ENCODE peak calls at places on chromosome 4, in four cellular contexts. U, N, E and Z are unnamed samples.

GRCh38 chr4:183637461-183637860 is 21.5 kb downstream of the RWDD4 start:
- DNase-seq in U (no peak), N (no peak), E (peak; percentile 12), Z (no peak)

GRCh38 chr4:41752081-41752836 is 3.7 kb upstream of the PHOX2B start:
- DNase-seq in U (no peak), N (no peak), E (no peak), Z (no peak)

GRCh38 chr4:83651846-83652245 is 115.9 kb downstream of the GPAT3 start:
- DNase-seq in U (no peak), N (no peak), E (no peak), Z (no peak)

GRCh38 chr4:78645853-78646757 is 94.5 kb downstream of the ANXA3 start:
- DNase-seq in E (peak; percentile 97), N (peak; percentile 86), U (peak; percentile 52), Z (peak; percentile 75)

GRCh38 chr4:71941001-71941400 is 90.8 kb upstream of the NPFFR2 start:
- DNase-seq in U (no peak), N (no peak), E (peak; percentile 27), Z (no peak)

GRCh38 chr4:166996216-166996615 is 238.1 kb downstream of the SPOCK3 start:
- DNase-seq in N (no peak), U (no peak), E (no peak), Z (no peak)

GRCh38 chr4:152436384-152436783 is 99.5 kb downstream of the FBXW7 start:
- DNase-seq in E (no peak), N (no peak), U (no peak), Z (no peak)

GRCh38 chr4:73661646-73662119 is 41.4 kb upstream of the RASSF6 start:
- DNase-seq in N (no peak), E (peak; percentile 96), U (no peak), Z (no peak)

GRCh38 chr4:8391972-8392371 is 48.6 kb downstream of the ACOX3 start:
- DNase-seq in E (peak; percentile 94), N (no peak), U (no peak), Z (peak; percentile 52)

GRCh38 chr4:186904104-186904503 is 180.4 kb upstream of the FAT1 start:
- DNase-seq in E (peak; percentile 73), U (no peak), N (no peak), Z (no peak)

GRCh38 chr4:105146286-105147219 is at the start of gene TET2:
- DNase-seq in U (peak; percentile 67), N (peak; percentile 88), E (peak; percentile 91), Z (peak; percentile 81)

GRCh38 chr4:184503869-184504300 is 29.5 kb upstream of the IRF2 start:
- DNase-seq in U (no peak), N (no peak), E (peak; percentile 9), Z (no peak)

GRCh38 chr4:10085828-10086505 is 30.6 kb downstream of the WDR1 start:
- DNase-seq in U (peak; percentile 13), E (no peak), N (peak; percentile 33), Z (no peak)

GRCh38 chr4:164779811-164780216 is 25.9 kb downstream of the SMIM31 start:
- DNase-seq in E (peak; percentile 60), U (no peak), N (no peak), Z (no peak)

GRCh38 chr4:30938956-30939528 is 218.9 kb downstream of the PCDH7 start:
- DNase-seq in U (no peak), E (peak; percentile 5), N (no peak), Z (no peak)

GRCh38 chr4:73620115-73620792 is at the start of gene RASSF6:
- DNase-seq in U (peak; percentile 85), N (no peak), E (no peak), Z (peak; percentile 70)

GRCh38 chr4:184979461-184980124 is 38.7 kb upstream of the HELT start:
- DNase-seq in E (no peak), N (no peak), U (no peak), Z (no peak)

GRCh38 chr4:150854600-150854999 is 160.5 kb downstream of the LRBA start:
- DNase-seq in E (no peak), U (no peak), N (no peak), Z (no peak)

GRCh38 chr4:112325522-112325921 is 28.4 kb downstream of the ALPK1 start:
- DNase-seq in N (no peak), E (no peak), U (no peak), Z (no peak)

GRCh38 chr4:108361886-108362285 is 193.2 kb upstream of the LEF1 start:
- DNase-seq in N (no peak), E (no peak), U (no peak), Z (no peak)

GRCh38 chr4:110196871-110197420 is 1.5 kb downstream of the ELOVL6 start:
- DNase-seq in N (peak; percentile 73), U (no peak), E (peak; percentile 61), Z (no peak)

GRCh38 chr4:41620594-41621256 is 82.8 kb downstream of the LIMCH1 start:
- DNase-seq in E (no peak), U (no peak), N (peak; percentile 75), Z (no peak)

GRCh38 chr4:80462537-80463207 is 127.1 kb downstream of the CFAP299 start:
- DNase-seq in U (no peak), E (no peak), N (no peak), Z (no peak)

GRCh38 chr4:112173593-112174559 is 28.6 kb downstream of the FAM241A start:
- DNase-seq in U (no peak), N (no peak), E (peak; percentile 34), Z (no peak)

GRCh38 chr4:189124149-189124758 is 816.4 kb upstream of the FRG1 start:
- DNase-seq in E (peak; percentile 8), N (no peak), U (no peak), Z (no peak)

GRCh38 chr4:21134994-21135393 is 434.7 kb downstream of the PACRGL start:
- DNase-seq in E (peak; percentile 34), N (no peak), U (no peak), Z (no peak)

GRCh38 chr4:40130401-40131036 is 66.3 kb upstream of the RHOH start:
- DNase-seq in N (no peak), U (no peak), E (no peak), Z (no peak)

GRCh38 chr4:124904723-124905390 is 192.3 kb upstream of the ANKRD50 start:
- DNase-seq in U (no peak), N (no peak), E (no peak), Z (no peak)

GRCh38 chr4:183588169-183588675 is 70.8 kb downstream of the RWDD4 start:
- DNase-seq in U (no peak), N (no peak), E (peak; percentile 21), Z (no peak)

GRCh38 chr4:57037982-57038604 is 59.4 kb downstream of the POLR2B start:
- DNase-seq in E (peak; percentile 70), N (peak; percentile 67), U (peak; percentile 61), Z (peak; percentile 48)

GRCh38 chr4:128285085-128286023 is 2.3 kb downstream of the PGRMC2 start:
- DNase-seq in N (no peak), U (no peak), E (peak; percentile 42), Z (no peak)

GRCh38 chr4:120158860-120159259 is 92.2 kb upstream of the MAD2L1 start:
- DNase-seq in E (no peak), U (no peak), N (no peak), Z (no peak)

GRCh38 chr4:10783351-10783750 is 98.8 kb upstream of the CLNK start:
- DNase-seq in U (no peak), N (no peak), E (peak; percentile 49), Z (no peak)

GRCh38 chr4:6983500-6984142 is 59.6 kb upstream of the TADA2B start:
- DNase-seq in E (no peak), U (no peak), N (no peak), Z (no peak)

GRCh38 chr4:6987566-6987920 is 55.6 kb upstream of the TADA2B start:
- DNase-seq in E (no peak), N (no peak), U (no peak), Z (no peak)

GRCh38 chr4:6986781-6987565 is 56.2 kb upstream of the TADA2B start:
- DNase-seq in E (peak; percentile 97), U (peak; percentile 97), N (peak; percentile 96), Z (peak; percentile 95)

GRCh38 chr4:6986067-6986780 is 56.9 kb upstream of the TADA2B start:
- DNase-seq in N (peak; percentile 77), E (peak; percentile 77), U (no peak), Z (no peak)

GRCh38 chr4:6984611-6985115 is 58.5 kb upstream of the TADA2B start:
- DNase-seq in N (no peak), U (no peak), E (no peak), Z (no peak)
- H3K4me1 ChIP-seq in N (peaks cover 3% of the 10 kb centered on the region), U (peaks cover 26% of the 10 kb centered on the region), E (peaks cover 24% of the 10 kb centered on the region), Z (peaks cover 15% of the 10 kb centered on the region)

DNA sequence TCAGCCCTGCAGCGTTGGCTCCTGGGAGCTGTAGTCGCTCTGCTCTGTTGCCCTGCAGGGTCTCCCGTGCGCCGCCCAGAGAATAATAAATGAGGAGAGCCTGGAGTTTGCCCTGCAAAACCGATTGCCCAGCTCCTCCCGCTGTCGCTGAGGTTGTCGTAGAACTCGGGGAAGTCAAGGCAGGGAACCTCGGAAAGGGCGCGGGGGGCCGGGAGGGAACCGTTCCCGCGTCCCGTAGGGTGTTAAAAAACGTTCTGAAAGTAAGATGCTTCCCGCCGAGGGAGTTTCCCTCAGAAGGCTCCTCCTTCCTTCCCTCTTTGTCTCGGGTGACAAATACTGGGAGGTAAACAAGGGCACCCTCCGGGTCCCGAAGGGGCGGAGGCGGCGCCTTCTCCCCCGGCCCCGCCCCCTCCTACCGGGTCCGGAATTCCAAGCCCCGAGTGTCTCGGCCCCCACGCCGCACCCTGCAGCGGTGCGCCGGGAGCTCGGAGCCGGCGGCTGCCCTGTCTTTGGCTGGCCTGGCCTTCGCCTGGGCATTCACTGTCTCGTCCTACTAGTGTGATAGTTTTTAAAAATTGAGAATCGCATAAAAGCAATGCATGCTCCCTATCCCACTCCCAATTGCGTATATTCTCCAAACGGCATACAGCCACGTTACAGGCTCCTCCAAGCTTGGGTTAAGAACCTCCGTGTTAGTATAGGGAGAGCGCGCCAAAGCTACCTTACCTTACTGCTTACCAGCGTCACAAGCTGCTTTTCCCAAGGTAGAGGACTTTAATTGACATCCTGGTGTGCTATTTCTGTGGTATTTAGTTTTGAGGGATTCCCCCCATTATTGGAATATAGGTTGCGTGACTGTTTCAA is 965 bp upstream of the HMGB2 start:
- DNase-seq in N (peak; percentile 75), U (peak; percentile 66), E (peak; percentile 85), Z (peak; percentile 54)
- H3K4me1 ChIP-seq in N (no peaks in the 10 kb centered on the region), U (peaks cover 18% of the 10 kb centered on the region), E (peaks cover 12% of the 10 kb centered on the region), Z (no peaks in the 10 kb centered on the region)

DNA sequence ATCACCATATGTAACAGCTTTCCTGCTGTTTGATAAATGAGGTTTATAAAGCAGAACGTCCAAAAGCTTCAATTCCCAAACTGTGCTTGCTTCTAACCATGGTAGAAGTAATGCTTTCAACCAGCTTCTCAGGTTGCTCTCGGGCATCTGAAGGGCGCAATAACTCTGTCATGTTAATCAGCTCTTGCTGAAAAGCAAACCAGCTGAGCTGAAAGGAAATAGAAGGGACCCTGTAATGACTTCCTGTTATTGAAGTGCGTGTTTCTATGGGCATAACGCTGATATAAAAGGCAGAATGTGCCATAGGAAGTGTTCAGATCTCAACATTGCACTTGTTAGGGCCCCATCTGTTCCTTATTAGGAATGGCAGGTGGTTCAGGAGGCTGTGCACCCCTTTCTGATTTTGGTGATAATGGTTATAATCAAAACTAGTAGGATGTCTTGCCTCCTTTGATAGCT is 21.2 kb downstream of the HERC3 start:
- DNase-seq in N (no peak), U (no peak), E (no peak), Z (no peak)
- H3K4me1 ChIP-seq in N (peaks cover 13% of the 10 kb centered on the region), U (peaks cover 36% of the 10 kb centered on the region), E (peaks cover 14% of the 10 kb centered on the region), Z (peaks cover 17% of the 10 kb centered on the region)

GRCh38 chr4:2790583-2791517 is 2.0 kb upstream of the SH3BP2 start:
- DNase-seq in E (no peak), N (peak; percentile 70), U (no peak), Z (no peak)

GRCh38 chr4:2792711-2793577 is at the start of gene SH3BP2:
- DNase-seq in N (peak; percentile 89), E (peak; percentile 86), U (peak; percentile 88), Z (peak; percentile 85)

GRCh38 chr4:2789801-2790582 is 2.9 kb upstream of the SH3BP2 start:
- DNase-seq in E (no peak), N (no peak), U (no peak), Z (no peak)

GRCh38 chr4:2792396-2792710 is 532 bp upstream of the SH3BP2 start:
- DNase-seq in U (no peak), E (no peak), N (no peak), Z (no peak)

GRCh38 chr4:2791518-2792395 is 1.1 kb upstream of the SH3BP2 start:
- DNase-seq in N (peak; percentile 46), E (no peak), U (no peak), Z (no peak)
- H3K4me1 ChIP-seq in N (no peaks in the 10 kb centered on the region), E (peaks cover 16% of the 10 kb centered on the region), U (peaks cover 40% of the 10 kb centered on the region), Z (peaks cover 45% of the 10 kb centered on the region)